ENCODE peak calls at places on chromosomes 11 and 22, in nine cellular contexts. One of them, this sample, is unnamed.

GRCh38 chr11:88475991-88476418 is 138.5 kb upstream of the CTSC start:
- DNase-seq in astrocyte of the cerebellum: no peak
- DNase-seq in body of pancreas: no peak
- DNase-seq in HFF-Myc: no peak
- DNase-seq in adrenal gland: no peak
- DNase-seq in right atrium auricular region: no peak
- DNase-seq in AG10803: peak; percentile 93
- DNase-seq in BE2C: no peak
- DNase-seq in psoas muscle: no peak
- DNase-seq in this sample: no peak

GRCh38 chr11:119101367-119101758 is 290 bp downstream of the DPAGT1 start:
- DNase-seq in BE2C: no peak
- DNase-seq in HFF-Myc: no peak
- DNase-seq in psoas muscle: no peak
- DNase-seq in astrocyte of the cerebellum: no peak
- DNase-seq in right atrium auricular region: no peak
- DNase-seq in AG10803: no peak
- DNase-seq in body of pancreas: no peak
- DNase-seq in adrenal gland: no peak
- DNase-seq in this sample: no peak

GRCh38 chr22:46513908-46514550 is 23.4 kb downstream of the CELSR1 start:
- DNase-seq in BE2C: no peak
- DNase-seq in adrenal gland: no peak
- DNase-seq in astrocyte of the cerebellum: no peak
- DNase-seq in psoas muscle: peak; percentile 26
- DNase-seq in HFF-Myc: no peak
- DNase-seq in right atrium auricular region: no peak
- DNase-seq in AG10803: no peak
- DNase-seq in body of pancreas: no peak
- DNase-seq in this sample: no peak

GRCh38 chr11:134513585-134514120 is 101.6 kb upstream of the B3GAT1 start:
- DNase-seq in AG10803: no peak
- DNase-seq in HFF-Myc: no peak
- DNase-seq in adrenal gland: no peak
- DNase-seq in right atrium auricular region: no peak
- DNase-seq in body of pancreas: no peak
- DNase-seq in BE2C: no peak
- DNase-seq in psoas muscle: peak; percentile 29
- DNase-seq in astrocyte of the cerebellum: no peak
- DNase-seq in this sample: no peak

GRCh38 chr11:72591785-72592490 is 82.3 kb downstream of the PDE2A start:
- DNase-seq in BE2C: no peak
- DNase-seq in astrocyte of the cerebellum: no peak
- DNase-seq in HFF-Myc: no peak
- DNase-seq in body of pancreas: no peak
- DNase-seq in adrenal gland: no peak
- DNase-seq in AG10803: no peak
- DNase-seq in right atrium auricular region: no peak
- DNase-seq in psoas muscle: no peak
- DNase-seq in this sample: peak; percentile 97

GRCh38 chr11:122394326-122394725 is 261.2 kb upstream of the UBASH3B start:
- DNase-seq in HFF-Myc: no peak
- DNase-seq in astrocyte of the cerebellum: no peak
- DNase-seq in right atrium auricular region: no peak
- DNase-seq in AG10803: no peak
- DNase-seq in adrenal gland: no peak
- DNase-seq in body of pancreas: no peak
- DNase-seq in BE2C: no peak
- DNase-seq in psoas muscle: no peak
- DNase-seq in this sample: no peak

GRCh38 chr11:110355011-110355744 is 58.8 kb upstream of the RDX start:
- DNase-seq in right atrium auricular region: peak; percentile 53
- DNase-seq in astrocyte of the cerebellum: no peak
- DNase-seq in BE2C: no peak
- DNase-seq in AG10803: no peak
- DNase-seq in psoas muscle: no peak
- DNase-seq in body of pancreas: no peak
- DNase-seq in adrenal gland: peak; percentile 65
- DNase-seq in HFF-Myc: no peak
- DNase-seq in this sample: peak; percentile 50

GRCh38 chr11:47980093-47980906 is at the start of gene PTPRJ:
- DNase-seq in AG10803: peak; percentile 50
- DNase-seq in astrocyte of the cerebellum: no peak
- DNase-seq in HFF-Myc: no peak
- DNase-seq in adrenal gland: peak; percentile 37
- DNase-seq in psoas muscle: peak; percentile 73
- DNase-seq in right atrium auricular region: no peak
- DNase-seq in BE2C: peak; percentile 25
- DNase-seq in body of pancreas: peak; percentile 75
- DNase-seq in this sample: peak; percentile 36

GRCh38 chr11:12692238-12693074 is 18.2 kb downstream of the TEAD1 start:
- DNase-seq in astrocyte of the cerebellum: peak; percentile 97
- DNase-seq in BE2C: peak; percentile 78
- DNase-seq in adrenal gland: peak; percentile 98
- DNase-seq in body of pancreas: peak; percentile 97
- DNase-seq in psoas muscle: peak; percentile 89
- DNase-seq in AG10803: peak; percentile 90
- DNase-seq in HFF-Myc: peak; percentile 89
- DNase-seq in right atrium auricular region: peak; percentile 93
- DNase-seq in this sample: peak; percentile 73

GRCh38 chr11:65445101-65445603 is 22.6 kb downstream of the NEAT1 start:
- DNase-seq in right atrium auricular region: peak; percentile 65
- DNase-seq in astrocyte of the cerebellum: no peak
- DNase-seq in BE2C: no peak
- DNase-seq in AG10803: peak; percentile 34
- DNase-seq in body of pancreas: no peak
- DNase-seq in psoas muscle: no peak
- DNase-seq in HFF-Myc: no peak
- DNase-seq in adrenal gland: peak; percentile 58
- DNase-seq in this sample: no peak

GRCh38 chr11:130213143-130213978 is 53.8 kb downstream of the ST14 start:
- DNase-seq in right atrium auricular region: peak; percentile 59
- DNase-seq in body of pancreas: peak; percentile 73
- DNase-seq in adrenal gland: peak; percentile 61
- DNase-seq in AG10803: no peak
- DNase-seq in astrocyte of the cerebellum: no peak
- DNase-seq in psoas muscle: peak; percentile 83
- DNase-seq in HFF-Myc: no peak
- DNase-seq in BE2C: peak; percentile 72
- DNase-seq in this sample: peak; percentile 66

GRCh38 chr11:74022541-74022940 is 13.7 kb upstream of the UCP3 start:
- DNase-seq in HFF-Myc: no peak
- DNase-seq in AG10803: no peak
- DNase-seq in adrenal gland: no peak
- DNase-seq in right atrium auricular region: no peak
- DNase-seq in astrocyte of the cerebellum: no peak
- DNase-seq in BE2C: no peak
- DNase-seq in psoas muscle: no peak
- DNase-seq in body of pancreas: no peak
- DNase-seq in this sample: no peak

GRCh38 chr11:118117790-118118601 is 31.2 kb upstream of the SMIM35 start:
- DNase-seq in psoas muscle: peak; percentile 42
- DNase-seq in body of pancreas: no peak
- DNase-seq in adrenal gland: no peak
- DNase-seq in right atrium auricular region: no peak
- DNase-seq in BE2C: no peak
- DNase-seq in astrocyte of the cerebellum: no peak
- DNase-seq in HFF-Myc: no peak
- DNase-seq in AG10803: no peak
- DNase-seq in this sample: no peak

GRCh38 chr11:128904872-128905344 is 13.8 kb downstream of the KCNJ5 start:
- DNase-seq in right atrium auricular region: no peak
- DNase-seq in AG10803: peak; percentile 29
- DNase-seq in psoas muscle: peak; percentile 68
- DNase-seq in BE2C: peak; percentile 51
- DNase-seq in body of pancreas: peak; percentile 47
- DNase-seq in astrocyte of the cerebellum: no peak
- DNase-seq in HFF-Myc: no peak
- DNase-seq in adrenal gland: peak; percentile 37
- DNase-seq in this sample: no peak

GRCh38 chr22:39556970-39557811 is 13.4 kb upstream of the CACNA1I start:
- DNase-seq in AG10803: no peak
- DNase-seq in BE2C: peak; percentile 53
- DNase-seq in HFF-Myc: no peak
- DNase-seq in body of pancreas: no peak
- DNase-seq in astrocyte of the cerebellum: no peak
- DNase-seq in psoas muscle: no peak
- DNase-seq in right atrium auricular region: no peak
- DNase-seq in adrenal gland: peak; percentile 60
- DNase-seq in this sample: peak; percentile 77

GRCh38 chr22:29330753-29331152 is 15.3 kb upstream of the RASL10A start:
- DNase-seq in adrenal gland: peak; percentile 98
- DNase-seq in AG10803: peak; percentile 46
- DNase-seq in astrocyte of the cerebellum: no peak
- DNase-seq in right atrium auricular region: no peak
- DNase-seq in HFF-Myc: peak; percentile 65
- DNase-seq in BE2C: peak; percentile 61
- DNase-seq in psoas muscle: peak; percentile 87
- DNase-seq in body of pancreas: no peak
- DNase-seq in this sample: no peak

GRCh38 chr22:31185056-31185455 is 25.1 kb downstream of the RNF185 start:
- DNase-seq in astrocyte of the cerebellum: no peak
- DNase-seq in right atrium auricular region: no peak
- DNase-seq in AG10803: peak; percentile 68
- DNase-seq in HFF-Myc: no peak
- DNase-seq in psoas muscle: no peak
- DNase-seq in BE2C: no peak
- DNase-seq in body of pancreas: no peak
- DNase-seq in adrenal gland: no peak
- DNase-seq in this sample: no peak

GRCh38 chr11:93197383-93198220 is at the start of gene SLC36A4:
- DNase-seq in HFF-Myc: peak; percentile 72
- DNase-seq in body of pancreas: peak; percentile 93
- DNase-seq in AG10803: peak; percentile 98
- DNase-seq in right atrium auricular region: peak; percentile 98
- DNase-seq in psoas muscle: peak; percentile 93
- DNase-seq in BE2C: peak; percentile 92
- DNase-seq in adrenal gland: peak; percentile 98
- DNase-seq in astrocyte of the cerebellum: peak; percentile 90
- DNase-seq in this sample: peak; percentile 89

GRCh38 chr11:93198221-93198650 is 445 bp upstream of the SLC36A4 start:
- DNase-seq in HFF-Myc: no peak
- DNase-seq in psoas muscle: no peak
- DNase-seq in right atrium auricular region: no peak
- DNase-seq in body of pancreas: no peak
- DNase-seq in astrocyte of the cerebellum: peak; percentile 22
- DNase-seq in BE2C: no peak
- DNase-seq in AG10803: no peak
- DNase-seq in adrenal gland: no peak
- DNase-seq in this sample: no peak

GRCh38 chr11:93199616-93200015 is 1.8 kb upstream of the SLC36A4 start:
- DNase-seq in astrocyte of the cerebellum: no peak
- DNase-seq in BE2C: no peak
- DNase-seq in HFF-Myc: no peak
- DNase-seq in adrenal gland: no peak
- DNase-seq in psoas muscle: no peak
- DNase-seq in AG10803: no peak
- DNase-seq in right atrium auricular region: no peak
- DNase-seq in body of pancreas: no peak
- DNase-seq in this sample: no peak

GRCh38 chr11:93194673-93195291 is 3.0 kb downstream of the SLC36A4 start:
- DNase-seq in AG10803: no peak
- DNase-seq in BE2C: peak; percentile 24
- DNase-seq in body of pancreas: no peak
- DNase-seq in HFF-Myc: no peak
- DNase-seq in astrocyte of the cerebellum: no peak
- DNase-seq in right atrium auricular region: no peak
- DNase-seq in adrenal gland: no peak
- DNase-seq in psoas muscle: no peak
- DNase-seq in this sample: no peak

DNA sequence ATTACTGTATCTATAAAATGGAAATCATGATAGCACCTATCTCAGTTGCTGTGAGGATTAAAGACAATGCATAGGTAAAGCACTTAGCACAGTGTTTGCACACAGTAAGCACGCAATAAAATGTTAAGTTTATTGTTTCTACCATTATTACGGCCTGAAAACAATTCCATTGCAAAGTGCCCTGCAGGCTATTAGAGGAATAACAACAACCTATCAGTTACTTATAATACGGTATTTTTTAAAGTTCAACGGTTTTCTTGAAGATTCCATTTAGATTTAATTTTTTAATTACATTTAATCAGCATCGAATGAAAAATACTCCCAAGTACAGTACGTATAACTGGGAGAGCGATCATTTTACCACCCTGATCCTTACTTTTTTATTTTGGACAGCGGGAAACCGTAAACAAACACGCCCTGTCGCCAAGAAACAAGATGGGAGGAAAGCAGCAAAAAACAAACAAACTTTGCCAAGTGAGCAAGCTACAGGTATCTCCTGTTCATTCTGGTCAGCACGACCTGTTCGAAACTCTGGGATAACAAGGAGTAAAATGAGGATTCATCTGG is 892 bp downstream of the SLC36A4 start:
- DNase-seq in AG10803: peak; percentile 24
- DNase-seq in astrocyte of the cerebellum: no peak
- DNase-seq in psoas muscle: no peak
- DNase-seq in body of pancreas: no peak
- DNase-seq in right atrium auricular region: no peak
- DNase-seq in adrenal gland: no peak
- DNase-seq in HFF-Myc: peak; percentile 2
- DNase-seq in BE2C: no peak
- DNase-seq in this sample: no peak
- TF ChIP-seq CTCF in AG10803: peak; percentile 59
- TF ChIP-seq CTCF in astrocyte of the cerebellum: peak; percentile 43
- TF ChIP-seq CTCF in psoas muscle: peak; percentile 7
- TF ChIP-seq CTCF in body of pancreas: peak; percentile 18
- TF ChIP-seq CTCF in right atrium auricular region: peak; percentile 54
- TF ChIP-seq CTCF in adrenal gland: peak; percentile 53
- TF ChIP-seq CTCF in HFF-Myc: peak; percentile 32
- TF ChIP-seq CTCF in BE2C: peak; percentile 46
- TF ChIP-seq CTCF in this sample: no peak

GRCh38 chr11:1515082-1516060 is 28.8 kb upstream of the MOB2 start:
- DNase-seq in HFF-Myc: no peak
- DNase-seq in AG10803: peak; percentile 43
- DNase-seq in BE2C: peak; percentile 77
- DNase-seq in psoas muscle: peak; percentile 91
- DNase-seq in astrocyte of the cerebellum: peak; percentile 23
- DNase-seq in adrenal gland: peak; percentile 81
- DNase-seq in body of pancreas: peak; percentile 87
- DNase-seq in right atrium auricular region: peak; percentile 81
- DNase-seq in this sample: peak; percentile 80
- H3K4me3 ChIP-seq in HFF-Myc: no peak overlapping the region
- H3K4me3 ChIP-seq in AG10803: no peak overlapping the region
- H3K4me3 ChIP-seq in BE2C: no peak overlapping the region
- H3K4me3 ChIP-seq in psoas muscle: no peak overlapping the region
- H3K4me3 ChIP-seq in astrocyte of the cerebellum: no peak overlapping the region
- H3K4me3 ChIP-seq in adrenal gland: no peak overlapping the region
- H3K4me3 ChIP-seq in body of pancreas: no peak overlapping the region
- H3K4me3 ChIP-seq in right atrium auricular region: no peak overlapping the region
- H3K4me3 ChIP-seq in this sample: no peak overlapping the region

GRCh38 chr22:37492428-37493344 is 6.5 kb upstream of the MFNG start:
- DNase-seq in BE2C: peak; percentile 48
- DNase-seq in adrenal gland: peak; percentile 47
- DNase-seq in psoas muscle: no peak
- DNase-seq in body of pancreas: no peak
- DNase-seq in HFF-Myc: no peak
- DNase-seq in astrocyte of the cerebellum: no peak
- DNase-seq in right atrium auricular region: no peak
- DNase-seq in AG10803: peak; percentile 60
- DNase-seq in this sample: peak; percentile 79
- TF ChIP-seq CTCF in BE2C: peak; percentile 64
- TF ChIP-seq CTCF in adrenal gland: peak; percentile 31
- TF ChIP-seq CTCF in psoas muscle: peak; percentile 4
- TF ChIP-seq CTCF in body of pancreas: no peak
- TF ChIP-seq CTCF in HFF-Myc: peak; percentile 67
- TF ChIP-seq CTCF in astrocyte of the cerebellum: peak; percentile 43
- TF ChIP-seq CTCF in right atrium auricular region: no peak
- TF ChIP-seq CTCF in AG10803: peak; percentile 57
- TF ChIP-seq CTCF in this sample: peak; percentile 69

GRCh38 chr11:75668508-75669297 is at the start of gene MAP6:
- DNase-seq in adrenal gland: peak; percentile 18
- DNase-seq in HFF-Myc: no peak
- DNase-seq in psoas muscle: peak; percentile 58
- DNase-seq in body of pancreas: peak; percentile 9
- DNase-seq in astrocyte of the cerebellum: no peak
- DNase-seq in BE2C: peak; percentile 64
- DNase-seq in right atrium auricular region: no peak
- DNase-seq in AG10803: no peak
- DNase-seq in this sample: peak; percentile 72
- H3K4me3 ChIP-seq in adrenal gland: peak within 1 kb of the TSS; percentile 78
- H3K4me3 ChIP-seq in HFF-Myc: peak within 1 kb of the TSS; percentile 33
- H3K4me3 ChIP-seq in psoas muscle: peak within 1 kb of the TSS; percentile 71
- H3K4me3 ChIP-seq in body of pancreas: no peak within 1 kb of the TSS
- H3K4me3 ChIP-seq in astrocyte of the cerebellum: peak within 1 kb of the TSS; percentile 30
- H3K4me3 ChIP-seq in BE2C: peak within 1 kb of the TSS; percentile 61
- H3K4me3 ChIP-seq in right atrium auricular region: peak within 1 kb of the TSS; percentile 50
- H3K4me3 ChIP-seq in AG10803: peak within 1 kb of the TSS; percentile 51
- H3K4me3 ChIP-seq in this sample: peak within 1 kb of the TSS; percentile 55

This sample was measured in WERI-Rb-1.